ENCODE peak calls at places on chromosome 17, in five cellular contexts. F, K, L, J and M are unnamed samples.

GRCh38 chr17:16484445-16485169 is 7.4 kb downstream of the LRRC75A start:
- DNase-seq in L (no peak), K (no peak), F (no peak), J (no peak), M (no peak)

GRCh38 chr17:69945698-69946185 is 129.3 kb upstream of the KCNJ16 start:
- DNase-seq in J (no peak), K (no peak), F (no peak), L (no peak), M (no peak)

GRCh38 chr17:18040287-18040858 is 1.2 kb downstream of the GID4 start:
- DNase-seq in F (no peak), L (no peak), J (peak; percentile 51), K (peak; percentile 12), M (no peak)

GRCh38 chr17:9332164-9332527 is 243.5 kb downstream of the STX8 start:
- DNase-seq in F (no peak), L (no peak), J (no peak), K (no peak), M (no peak)

GRCh38 chr17:61150686-61151299 is 248.8 kb upstream of the TBX2 start:
- DNase-seq in J (no peak), L (no peak), K (no peak), F (no peak), M (no peak)

GRCh38 chr17:42653179-42654124 is 5.6 kb upstream of the TUBG2 start:
- DNase-seq in L (peak; percentile 89), K (no peak), F (peak; percentile 31), J (peak; percentile 91), M (no peak)

GRCh38 chr17:79137791-79138190 is 63.2 kb downstream of the ENGASE start:
- DNase-seq in K (no peak), J (no peak), L (no peak), F (no peak), M (no peak)

GRCh38 chr17:82943751-82944150 is 103.9 kb upstream of the ZNF750 start:
- DNase-seq in K (no peak), L (peak; percentile 50), F (no peak), J (peak; percentile 18), M (no peak)

GRCh38 chr17:65743313-65743665 is 181.8 kb upstream of the AXIN2 start:
- DNase-seq in K (no peak), J (no peak), F (no peak), L (no peak), M (no peak)

GRCh38 chr17:37741334-37742113 is 3.3 kb downstream of the HNF1B start:
- DNase-seq in K (no peak), F (no peak), J (no peak), L (no peak), M (no peak)

GRCh38 chr17:1002412-1002753 is 5.5 kb downstream of the TIMM22 start:
- DNase-seq in F (no peak), L (no peak), J (no peak), K (no peak), M (no peak)

GRCh38 chr17:13575466-13575865 is 26.3 kb downstream of the HS3ST3A1 start:
- DNase-seq in J (no peak), L (no peak), K (no peak), F (no peak), M (no peak)

GRCh38 chr17:51263001-51263400 is 2.7 kb downstream of the UTP18 start:
- DNase-seq in L (no peak), J (no peak), F (no peak), K (no peak), M (no peak)

GRCh38 chr17:28033972-28034714 is 8.3 kb upstream of the NLK start:
- DNase-seq in K (no peak), L (no peak), F (no peak), J (no peak), M (no peak)

GRCh38 chr17:29140631-29141483 is 39.3 kb downstream of the MYO18A start:
- DNase-seq in F (no peak), K (peak; percentile 69), J (peak; percentile 83), L (peak; percentile 60), M (peak; percentile 83)

GRCh38 chr17:70168979-70169706 is at the start of gene KCNJ2:
- DNase-seq in L (peak; percentile 88), K (peak; percentile 87), F (peak; percentile 91), J (peak; percentile 96), M (peak; percentile 2)

GRCh38 chr17:41456206-41456605 is 11.0 kb downstream of the KRT32 start:
- DNase-seq in F (no peak), K (no peak), J (no peak), L (no peak), M (no peak)

GRCh38 chr17:77318021-77318420 is 177.3 kb downstream of the SEC14L1 start:
- DNase-seq in J (no peak), F (peak; percentile 8), L (peak; percentile 60), K (no peak), M (no peak)

GRCh38 chr17:40870136-40870535 is 3.1 kb upstream of the KRT12 start:
- DNase-seq in L (no peak), J (no peak), F (no peak), K (no peak), M (no peak)

GRCh38 chr17:78664476-78665384 is 87.5 kb upstream of the DNAH17 start:
- DNase-seq in J (peak; percentile 62), F (no peak), L (no peak), K (no peak), M (no peak)

GRCh38 chr17:50697663-50698272 is 9.9 kb downstream of the ANKRD40 start:
- DNase-seq in F (no peak), J (no peak), K (no peak), L (no peak), M (peak; percentile 54)

GRCh38 chr17:676060-676745 is 38.4 kb downstream of the VPS53 start:
- DNase-seq in K (no peak), J (no peak), F (no peak), L (no peak), M (no peak)

GRCh38 chr17:81239714-81240555 is 817 bp downstream of the NDUFAF8 start:
- DNase-seq in J (peak; percentile 57), F (no peak), K (peak; percentile 76), L (no peak), M (peak; percentile 19)

GRCh38 chr17:78343433-78344201 is 16.3 kb downstream of the SOCS3 start:
- DNase-seq in J (peak; percentile 76), L (no peak), K (peak; percentile 79), F (peak; percentile 78), M (peak; percentile 65)

GRCh38 chr17:44940321-44940720 is 7.3 kb downstream of the KIF18B start:
- DNase-seq in L (no peak), K (no peak), F (no peak), J (no peak), M (no peak)

GRCh38 chr17:44636562-44636961 is 19.7 kb upstream of the MEIOC start:
- DNase-seq in J (no peak), K (peak; percentile 45), F (no peak), L (no peak), M (no peak)

GRCh38 chr17:41800601-41801373 is 11.0 kb downstream of the P3H4 start:
- DNase-seq in L (no peak), K (peak; percentile 70), J (no peak), F (peak; percentile 92), M (no peak)

GRCh38 chr17:17075037-17075755 is 32.9 kb downstream of the MPRIP start:
- DNase-seq in J (peak; percentile 70), L (peak; percentile 70), K (no peak), F (no peak), M (no peak)

GRCh38 chr17:43079578-43080302 is 45.4 kb downstream of the BRCA1 start:
- DNase-seq in L (no peak), J (no peak), K (no peak), F (peak; percentile 29), M (no peak)

DNA sequence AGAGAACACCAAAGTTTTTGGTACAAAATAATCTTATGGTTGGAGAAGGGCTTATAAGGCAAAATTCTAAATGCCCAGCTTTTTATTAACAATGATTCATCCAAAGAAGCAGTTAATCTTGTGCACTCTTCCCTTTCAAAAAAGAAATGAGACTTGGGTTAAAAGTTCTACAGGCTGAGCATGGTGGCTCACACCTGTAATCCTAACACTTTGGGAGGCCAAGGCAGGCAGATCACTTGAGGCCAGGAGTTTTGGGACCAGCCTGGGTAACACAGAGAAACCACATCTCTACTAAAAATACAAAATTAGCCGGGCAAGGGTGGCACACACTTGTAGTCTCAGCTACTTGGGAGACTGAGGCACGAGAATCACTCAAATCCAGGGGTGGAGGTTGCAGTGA is 4.5 kb downstream of the SRSF1 start:
- DNase-seq in K (no peak), J (no peak), L (no peak), F (no peak), M (no peak)
- H3K4me1 ChIP-seq in K (peaks cover 61% of the 10 kb centered on the region), J (no peaks in the 10 kb centered on the region), L (peaks cover 16% of the 10 kb centered on the region), F (peaks cover 21% of the 10 kb centered on the region), M (peaks cover 40% of the 10 kb centered on the region)

DNA sequence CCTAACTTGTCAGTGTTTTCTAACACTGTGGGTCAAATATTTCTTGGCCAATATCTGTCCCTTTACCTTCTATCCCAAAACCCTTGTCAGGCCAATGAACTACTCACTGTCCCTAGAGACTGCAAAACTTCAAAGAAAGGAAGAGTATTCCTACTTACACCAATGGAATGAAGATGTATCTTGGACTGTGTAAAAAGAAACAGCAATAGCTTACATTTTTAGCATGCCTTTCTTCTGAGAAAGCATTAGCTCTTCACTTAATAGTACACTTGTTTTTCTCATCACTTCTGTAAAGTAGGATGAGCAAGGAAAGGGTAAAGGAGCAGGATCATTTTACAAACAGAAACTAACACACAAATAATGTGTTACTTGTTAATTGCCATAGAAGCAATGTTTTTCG is 73.9 kb downstream of the STH start:
- DNase-seq in K (no peak), L (no peak), J (no peak), F (no peak), M (no peak)
- H3K27ac ChIP-seq in K (no peak overlapping the region), L (no peak overlapping the region), J (no peak overlapping the region), F (no peak overlapping the region), M (no peak overlapping the region)

GRCh38 chr17:4945944-4946280 is 2.4 kb downstream of the PFN1 start:
- DNase-seq in J (peak; percentile 5), F (no peak), L (no peak), K (no peak), M (no peak)

GRCh38 chr17:4947411-4948165 is 742 bp downstream of the PFN1 start:
- DNase-seq in J (peak; percentile 85), F (peak; percentile 81), L (peak; percentile 85), K (peak; percentile 77), M (peak; percentile 62)

GRCh38 chr17:4945176-4945943 is 3.0 kb downstream of the PFN1 start:
- DNase-seq in F (peak; percentile 88), L (peak; percentile 92), J (peak; percentile 89), K (peak; percentile 46), M (peak; percentile 60)

GRCh38 chr17:4947010-4947410 is 1.3 kb downstream of the PFN1 start:
- DNase-seq in L (no peak), F (no peak), J (peak; percentile 57), K (no peak), M (no peak)

GRCh38 chr17:4946312-4946976 is 1.9 kb downstream of the PFN1 start:
- DNase-seq in K (peak; percentile 23), F (no peak), L (no peak), J (peak; percentile 39), M (no peak)
- H3K4me1 ChIP-seq in K (peaks cover 68% of the 10 kb centered on the region), F (peaks cover 36% of the 10 kb centered on the region), L (peaks cover 43% of the 10 kb centered on the region), J (peaks cover 5% of the 10 kb centered on the region), M (peaks cover 76% of the 10 kb centered on the region)

GRCh38 chr17:47278561-47278960 is 24.9 kb downstream of the ITGB3 start:
- DNase-seq in K (no peak), J (no peak), F (no peak), L (no peak), M (no peak)

GRCh38 chr17:47279062-47279801 is 25.6 kb downstream of the ITGB3 start:
- DNase-seq in K (peak; percentile 77), L (peak; percentile 94), J (peak; percentile 89), F (peak; percentile 56), M (no peak)

GRCh38 chr17:47277921-47278320 is 24.3 kb downstream of the ITGB3 start:
- DNase-seq in J (no peak), L (no peak), K (no peak), F (no peak), M (no peak)

GRCh38 chr17:47281246-47281645 is 27.6 kb downstream of the ITGB3 start:
- DNase-seq in L (no peak), K (no peak), J (no peak), F (no peak), M (no peak)

GRCh38 chr17:47280072-47280811 is 26.6 kb downstream of the ITGB3 start:
- DNase-seq in K (no peak), J (peak; percentile 51), F (no peak), L (peak; percentile 74), M (no peak)
- H3K27ac ChIP-seq in K (no peak overlapping the region), J (peak overlapping the region; percentile 95), F (peak overlapping the region; percentile 81), L (peak overlapping the region; percentile 92), M (no peak overlapping the region)